ENCODE peak calls at places on chromosomes 3 and 15, in four cellular contexts. B, G, E and M are unnamed samples.

GRCh38 chr3:126154391-126155279 is 25.8 kb downstream of the ALDH1L1 start:
- DNase-seq in B (no peak), G (peak), E (no peak), M (no peak)

GRCh38 chr3:44685128-44685800 is 27.2 kb upstream of the ZNF502 start:
- DNase-seq in B (no peak), G (no peak), E (peak), M (no peak)

GRCh38 chr3:89565098-89565497 is 457.7 kb downstream of the EPHA3 start:
- DNase-seq in B (no peak), G (no peak), E (no peak), M (no peak)

GRCh38 chr15:68375191-68375631 is 56.8 kb downstream of the ITGA11 start:
- DNase-seq in B (no peak), G (peak), E (no peak), M (no peak)

GRCh38 chr15:70463453-70463834 is 299.9 kb downstream of the UACA start:
- DNase-seq in B (no peak), G (no peak), E (peak), M (no peak)

GRCh38 chr3:16126634-16127033 is 47.8 kb upstream of the GALNT15 start:
- DNase-seq in B (no peak), G (no peak), E (no peak), M (no peak)

GRCh38 chr15:39486546-39487081 is 94.3 kb upstream of the THBS1 start:
- DNase-seq in B (no peak), G (no peak), E (no peak), M (no peak)

GRCh38 chr3:53195602-53196574 is 34.9 kb downstream of the PRKCD start:
- DNase-seq in B (no peak), G (peak), E (peak), M (peak)

GRCh38 chr15:60829416-60829815 is 350.5 kb upstream of the ICE2 start:
- DNase-seq in B (no peak), G (no peak), E (no peak), M (no peak)

GRCh38 chr3:171563298-171563697 is 103.1 kb upstream of the TNIK start:
- DNase-seq in B (no peak), G (no peak), E (no peak), M (no peak)

GRCh38 chr15:35626984-35627383 is 81.0 kb upstream of the DPH6 start:
- DNase-seq in B (no peak), G (no peak), E (no peak), M (no peak)

GRCh38 chr3:52555056-52555455 is 18.7 kb downstream of the UQCC5 start:
- DNase-seq in B (no peak), G (no peak), E (no peak), M (no peak)

GRCh38 chr3:10688126-10688525 is 127.9 kb upstream of the SLC6A11 start:
- DNase-seq in B (no peak), G (no peak), E (no peak), M (no peak)

GRCh38 chr3:140499114-140499757 is 178.6 kb upstream of the TRIM42 start:
- DNase-seq in B (peak), G (no peak), E (no peak), M (no peak)

GRCh38 chr15:76006136-76006778 is 6.0 kb downstream of the NRG4 start:
- DNase-seq in B (peak), G (no peak), E (no peak), M (no peak)

GRCh38 chr15:97840501-97840900 is 120.0 kb upstream of the ARRDC4 start:
- DNase-seq in B (no peak), G (no peak), E (no peak), M (no peak)

GRCh38 chr3:124926426-124927116 is 8.0 kb downstream of the MUC13 start:
- DNase-seq in B (peak), G (no peak), E (no peak), M (no peak)

GRCh38 chr3:51538115-51538458 is 432 bp upstream of the RAD54L2 start:
- DNase-seq in B (no peak), G (no peak), E (no peak), M (no peak)

GRCh38 chr15:34914316-34914715 is 55.2 kb downstream of the AQR start:
- DNase-seq in B (no peak), G (no peak), E (no peak), M (no peak)

GRCh38 chr3:42847731-42848130 is 27.9 kb downstream of the CYP8B1 start:
- DNase-seq in B (no peak), G (peak), E (no peak), M (no peak)

GRCh38 chr3:148307443-148307843 is 390.3 kb upstream of the AGTR1 start:
- DNase-seq in B (no peak), G (no peak), E (no peak), M (no peak)

GRCh38 chr15:74733269-74733668 is 7.9 kb upstream of the CYP1A1 start:
- DNase-seq in B (no peak), G (no peak), E (no peak), M (no peak)

GRCh38 chr3:42369832-42370231 is 40.6 kb downstream of the LYZL4 start:
- DNase-seq in B (no peak), G (no peak), E (no peak), M (no peak)

GRCh38 chr3:55013145-55013544 is 85.3 kb upstream of the LRTM1 start:
- DNase-seq in B (no peak), G (no peak), E (no peak), M (no peak)

GRCh38 chr3:160296591-160296990 is 71.4 kb downstream of the C3orf80 start:
- DNase-seq in B (no peak), G (no peak), E (no peak), M (no peak)

GRCh38 chr15:59590027-59590426 is 21.6 kb upstream of the GCNT3 start:
- DNase-seq in B (no peak), G (no peak), E (no peak), M (no peak)

GRCh38 chr3:143604849-143605660 is 243.2 kb downstream of the SLC9A9 start:
- DNase-seq in B (no peak), G (no peak), E (no peak), M (no peak)
- TF ChIP-seq CEBPB in B (no peak), G (no peak), E (no peak), M (no peak)

GRCh38 chr3:158127250-158128219 is 17.6 kb downstream of the RSRC1 start:
- DNase-seq in B (no peak), G (no peak), E (no peak), M (no peak)
- TF ChIP-seq YY1 in B (no peak), G (no peak), E (no peak), M (no peak)

GRCh38 chr3:67558429-67558828 is 96.0 kb downstream of the SUCLG2 start:
- DNase-seq in B (no peak), G (no peak), E (no peak), M (no peak)
- TF ChIP-seq SRF in B (no peak), G (no peak), E (no peak), M (no peak)

DNA sequence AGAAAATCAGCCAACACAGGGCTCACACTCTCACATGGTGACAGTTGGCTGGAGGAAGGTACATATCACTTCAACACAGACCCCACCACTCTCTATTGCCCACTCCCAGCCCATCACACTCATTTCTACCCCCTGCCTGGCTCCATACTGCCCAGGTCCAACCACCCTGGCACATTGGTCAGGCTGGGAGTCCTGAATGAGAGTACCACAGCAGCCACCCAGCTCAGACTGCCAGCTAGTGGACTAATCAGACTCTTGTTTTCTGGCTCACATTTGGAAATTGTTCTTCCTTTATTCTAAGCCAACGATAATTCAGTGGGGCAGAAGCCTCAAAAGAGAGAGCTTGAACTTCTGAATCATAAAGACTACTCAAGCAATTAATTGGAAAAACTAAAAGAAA is 20.0 kb downstream of the MRPL46 start:
- DNase-seq in B (no peak), G (no peak), E (no peak), M (no peak)
- TF ChIP-seq CEBPB in B (no peak), G (no peak), E (no peak), M (no peak)

GRCh38 chr3:94420941-94421340 is 358.1 kb downstream of the NSUN3 start:
- DNase-seq in B (no peak), G (no peak), E (no peak), M (no peak)

GRCh38 chr3:94429517-94429916 is 366.7 kb downstream of the NSUN3 start:
- DNase-seq in B (no peak), G (no peak), E (no peak), M (no peak)

GRCh38 chr3:94417963-94418455 is 355.1 kb downstream of the NSUN3 start:
- DNase-seq in B (no peak), G (no peak), E (no peak), M (no peak)

DNA sequence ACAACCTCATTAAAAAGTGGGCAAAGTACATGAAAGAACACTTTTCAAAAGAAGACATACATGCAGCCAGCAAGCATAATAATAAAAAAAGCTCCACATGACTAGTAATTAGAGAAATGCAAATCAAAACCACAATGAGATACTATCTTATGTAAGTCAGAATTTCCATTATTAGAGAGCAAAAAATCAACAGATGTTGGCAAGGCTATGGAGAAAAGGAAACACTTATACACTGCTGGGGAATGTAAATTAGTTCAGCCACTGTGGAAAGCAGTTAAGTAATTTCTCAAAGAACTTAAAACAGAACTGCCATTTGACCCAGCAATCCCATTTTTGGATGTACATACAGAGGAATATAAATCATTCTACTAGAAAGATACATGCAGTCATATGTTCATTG is 360.7 kb downstream of the NSUN3 start:
- DNase-seq in B (no peak), G (no peak), E (no peak), M (no peak)
- TF ChIP-seq YY1 in B (no peak), G (no peak), E (no peak), M (no peak)

GRCh38 chr3:114231616-114232015 is 5.8 kb downstream of the ZNF80 start:
- DNase-seq in B (no peak), G (no peak), E (no peak), M (no peak)
- TF ChIP-seq SRF in B (no peak), G (no peak), E (no peak), M (no peak)

GRCh38 chr3:18354706-18355105 is 70.4 kb downstream of the SATB1 start:
- DNase-seq in B (no peak), G (no peak), E (no peak), M (no peak)
- TF ChIP-seq CEBPB in B (no peak), G (no peak), E (no peak), M (no peak)